ENCODE peak calls at places on chromosomes 7 and 10, in four cellular contexts. Z, N, H and S are unnamed samples.
A peak's percentile ranks its signal among the peaks of the same experiment; 100 is the strongest.

GRCh38 chr10:35219906-35220890 is 93.6 kb downstream of the CREM start:
- DNase-seq in N (no peak), Z (no peak), H (no peak), S (no peak)

GRCh38 chr10:30454744-30455498 is 20.9 kb downstream of the MAP3K8 start:
- DNase-seq in N (peak; percentile 10), Z (peak; percentile 98), H (no peak), S (no peak)

GRCh38 chr7:118938845-118939244 is 714.3 kb downstream of the ANKRD7 start:
- DNase-seq in Z (no peak), H (no peak), N (no peak), S (no peak)

GRCh38 chr7:276230-276835 is 13.6 kb upstream of the FOXL3 start:
- DNase-seq in N (no peak), H (no peak), Z (no peak), S (no peak)

GRCh38 chr7:69782917-69783684 is 184.8 kb downstream of the AUTS2 start:
- DNase-seq in H (no peak), N (no peak), Z (peak; percentile 70), S (peak; percentile 90)

GRCh38 chr10:17210361-17210760 is 8.9 kb upstream of the TRDMT1 start:
- DNase-seq in H (no peak), N (no peak), Z (peak; percentile 50), S (no peak)

GRCh38 chr10:130484912-130485180 is 348.7 kb downstream of the GLRX3 start:
- DNase-seq in H (no peak), Z (no peak), N (no peak), S (no peak)

GRCh38 chr7:44376429-44377133 is 51.2 kb upstream of the CAMK2B start:
- DNase-seq in H (no peak), N (no peak), Z (no peak), S (no peak)

GRCh38 chr7:121360564-121360963 is 31.8 kb downstream of the WNT16 start:
- DNase-seq in Z (no peak), N (no peak), H (no peak), S (no peak)

GRCh38 chr10:48404646-48405045 is 98.2 kb downstream of the MAPK8 start:
- DNase-seq in N (no peak), Z (peak; percentile 95), H (no peak), S (no peak)

GRCh38 chr10:97049670-97050069 is 136.1 kb downstream of the SLIT1 start:
- DNase-seq in H (no peak), N (no peak), Z (no peak), S (peak; percentile 66)

GRCh38 chr10:97278491-97278989 is 13.9 kb downstream of the ARHGAP19 start:
- DNase-seq in Z (peak; percentile 99), H (peak; percentile 58), N (peak; percentile 35), S (peak; percentile 69)

GRCh38 chr7:92934096-92934495 is 97.7 kb upstream of the CDK6 start:
- DNase-seq in H (no peak), N (no peak), Z (no peak), S (no peak)

GRCh38 chr7:159067870-159068787 is 76.5 kb downstream of the VIPR2 start:
- DNase-seq in N (no peak), Z (no peak), H (no peak), S (no peak)